ENCODE peak calls at places on chromosomes 12 and 14, in four cellular contexts. X is body of pancreas, J is heart right ventricle, S is lung. T is an unnamed sample.

GRCh38 chr12:129615001-129615400 is 288.8 kb downstream of the TMEM132D start:
- DNase-seq in X (no peak), J (no peak), S (no peak), T (no peak)

GRCh38 chr12:3587402-3588013 is 96.5 kb downstream of the PRMT8 start:
- DNase-seq in X (no peak), J (no peak), S (no peak), T (no peak)

GRCh38 chr14:102930138-102930752 is 7.8 kb downstream of the AMN start:
- DNase-seq in X (no peak), J (no peak), S (no peak), T (no peak)

GRCh38 chr12:20183563-20183962 is 184.8 kb upstream of the PDE3A start:
- DNase-seq in X (no peak), J (no peak), S (no peak), T (no peak)

GRCh38 chr12:80268924-80269749 is 169.8 kb downstream of the OTOGL start:
- DNase-seq in X (no peak), J (no peak), S (no peak), T (no peak)

GRCh38 chr14:68278568-68279436 is 459.2 kb downstream of the RAD51B start:
- DNase-seq in X (no peak), J (no peak), S (no peak), T (no peak)

GRCh38 chr12:48388938-48389337 is 38.2 kb upstream of the ZNF641 start:
- DNase-seq in X (no peak), J (no peak), S (no peak), T (peak; percentile 10)

GRCh38 chr12:65420941-65421340 is 142.5 kb downstream of the MSRB3 start:
- DNase-seq in X (no peak), J (no peak), S (no peak), T (no peak)

GRCh38 chr14:96781371-96781770 is 15.8 kb upstream of the VRK1 start:
- DNase-seq in X (no peak), J (no peak), S (no peak), T (no peak)

GRCh38 chr14:50740858-50741257 is 72.8 kb upstream of the SAV1 start:
- DNase-seq in X (no peak), J (no peak), S (no peak), T (no peak)

GRCh38 chr14:37637341-37637740 is 41.9 kb downstream of the TTC6 start:
- DNase-seq in X (no peak), J (no peak), S (no peak), T (no peak)

GRCh38 chr12:71439613-71440392 is at the start of gene LGR5:
- DNase-seq in X (no peak), J (peak; percentile 17), S (no peak), T (peak; percentile 26)

GRCh38 chr12:65681226-65681625 is 143.1 kb upstream of the HMGA2 start:
- DNase-seq in X (no peak), J (no peak), S (no peak), T (no peak)

GRCh38 chr14:50312734-50313054 is 570 bp downstream of the DMAC2L start:
- DNase-seq in X (no peak), J (no peak), S (no peak), T (no peak)

GRCh38 chr14:92582706-92583452 is 69.3 kb downstream of the RIN3 start:
- DNase-seq in X (no peak), J (no peak), S (no peak), T (no peak)

GRCh38 chr14:75771614-75772013 is 110.6 kb downstream of the TTLL5 start:
- DNase-seq in X (no peak), J (no peak), S (no peak), T (no peak)

GRCh38 chr12:22018860-22019259 is 27.2 kb upstream of the CMAS start:
- DNase-seq in X (no peak), J (no peak), S (no peak), T (no peak)

GRCh38 chr14:33393895-33394405 is 455.3 kb downstream of the NPAS3 start:
- DNase-seq in X (no peak), J (no peak), S (no peak), T (no peak)

GRCh38 chr12:93777249-93777648 is 100.1 kb downstream of the CRADD start:
- DNase-seq in X (no peak), J (no peak), S (no peak), T (peak; percentile 62)

GRCh38 chr14:54658836-54659235 is 91.9 kb downstream of the SAMD4A start:
- DNase-seq in X (no peak), J (no peak), S (no peak), T (no peak)

GRCh38 chr14:35573911-35574310 is 39.9 kb downstream of the INSM2 start:
- DNase-seq in X (no peak), J (no peak), S (no peak), T (no peak)

GRCh38 chr14:60346706-60347105 is 97.7 kb downstream of the PPM1A start:
- DNase-seq in X (no peak), J (no peak), S (no peak), T (no peak)

GRCh38 chr12:6604254-6605029 is 2.7 kb downstream of the CHD4 start:
- DNase-seq in X (no peak), J (no peak), S (no peak), T (peak; percentile 69)

GRCh38 chr12:54360717-54361456 is 3.4 kb downstream of the GPR84 start:
- DNase-seq in X (peak; percentile 90), J (peak; percentile 73), S (peak; percentile 78), T (peak; percentile 86)

GRCh38 chr12:106919910-106920544 is 35.7 kb upstream of the TMEM263 start:
- DNase-seq in X (no peak), J (no peak), S (no peak), T (no peak)

GRCh38 chr14:69398053-69398817 is at the start of the genes ERH and SLC39A9:
- DNase-seq in X (peak; percentile 96), J (peak; percentile 95), S (peak; percentile 98), T (peak; percentile 99)

GRCh38 chr14:77139022-77139421 is 2.6 kb downstream of the ZDHHC22 start:
- DNase-seq in X (no peak), J (no peak), S (no peak), T (no peak)

GRCh38 chr12:41699658-41700057 is 445.0 kb downstream of the GXYLT1 start:
- DNase-seq in X (no peak), J (no peak), S (no peak), T (no peak)

GRCh38 chr12:82876075-82876474 is 189.4 kb downstream of the TMTC2 start:
- DNase-seq in X (no peak), J (no peak), S (no peak), T (no peak)

GRCh38 chr12:47742253-47742825 is 16.3 kb downstream of the RAPGEF3 start:
- DNase-seq in X (peak; percentile 70), J (peak; percentile 63), S (peak; percentile 56), T (peak; percentile 50)

GRCh38 chr14:68547305-68548193 is 245.3 kb downstream of the ZFP36L1 start:
- DNase-seq in X (no peak), J (no peak), S (peak; percentile 71), T (peak; percentile 84)

GRCh38 chr12:7915911-7916403 is 20.0 kb downstream of the SLC2A3 start:
- DNase-seq in X (no peak), J (no peak), S (no peak), T (no peak)

GRCh38 chr14:77543240-77543551 is 44.6 kb upstream of the ISM2 start:
- DNase-seq in X (no peak), J (no peak), S (no peak), T (no peak)

GRCh38 chr12:2076196-2076570 is 23.4 kb downstream of the CACNA1C start:
- DNase-seq in X (no peak), J (no peak), S (no peak), T (no peak)

GRCh38 chr12:84397279-84397678 is 515.3 kb downstream of the SLC6A15 start:
- DNase-seq in X (no peak), J (no peak), S (no peak), T (no peak)

GRCh38 chr12:49553512-49554088 is 14.3 kb downstream of the MCRS1 start:
- DNase-seq in X (no peak), J (no peak), S (no peak), T (no peak)

GRCh38 chr12:48198619-48198973 is 4.5 kb downstream of the OR10AD1 start:
- DNase-seq in X (peak; percentile 45), J (peak; percentile 63), S (no peak), T (peak; percentile 81)

GRCh38 chr12:124700810-124701594 is 133.6 kb upstream of the NCOR2 start:
- DNase-seq in X (peak; percentile 23), J (no peak), S (peak; percentile 82), T (peak; percentile 39)

GRCh38 chr12:25052191-25053020 is 103.5 kb upstream of the BCAT1 start:
- DNase-seq in X (no peak), J (no peak), S (peak; percentile 36), T (no peak)

DNA sequence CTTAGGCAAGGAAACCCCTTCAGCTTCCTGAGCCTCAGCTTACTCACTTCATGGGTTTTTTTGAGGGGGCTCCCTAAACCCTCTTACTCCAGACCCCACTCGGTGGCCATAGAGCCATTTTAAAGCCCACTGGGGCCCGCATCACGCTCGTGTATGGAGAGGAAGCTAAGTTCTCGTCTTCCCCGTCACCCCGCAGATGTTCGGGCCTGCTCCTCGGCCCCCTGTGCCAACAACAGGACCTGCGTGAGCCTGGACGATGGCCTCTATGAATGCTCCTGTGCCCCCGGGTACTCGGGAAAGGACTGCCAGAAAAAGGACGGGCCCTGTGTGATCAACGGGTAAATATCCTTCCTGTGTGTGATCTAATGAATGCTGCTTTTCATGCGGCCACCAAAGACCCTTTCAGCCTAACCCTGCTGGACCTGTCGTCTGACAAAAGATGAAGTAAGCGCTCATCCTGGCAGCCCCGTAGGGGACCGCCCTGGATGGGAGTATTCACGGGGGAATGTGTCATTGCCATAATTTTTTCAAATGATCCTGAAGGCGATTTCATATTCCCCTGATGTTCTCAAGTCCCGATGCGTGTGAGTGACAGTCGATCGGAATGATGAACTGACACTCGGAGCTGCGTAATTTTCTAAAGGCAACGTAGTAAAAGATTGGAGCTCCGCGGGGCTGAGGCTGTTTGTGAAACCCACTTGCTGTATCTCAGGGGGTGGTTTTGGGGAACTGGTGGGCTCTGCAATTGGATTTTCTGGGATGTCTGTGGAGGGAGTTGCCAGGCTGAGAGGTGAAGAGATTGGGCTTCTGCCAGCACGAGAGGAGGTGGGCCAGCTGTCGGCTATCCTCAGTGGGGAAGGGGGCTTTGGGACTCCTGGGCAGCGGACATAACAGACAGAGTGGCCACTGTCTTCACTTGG is 5.4 kb downstream of the DLK1 start:
- DNase-seq in X (no peak), J (no peak), S (no peak), T (no peak)
- H3K4me1 ChIP-seq in X (no peaks in the 10 kb centered on the region), J (no peaks in the 10 kb centered on the region), S (no peaks in the 10 kb centered on the region), T (no peaks in the 10 kb centered on the region)

GRCh38 chr12:4779749-4780148 is 59.5 kb downstream of the GALNT8 start:
- DNase-seq in X (no peak), J (no peak), S (no peak), T (no peak)
- H3K4me1 ChIP-seq in X (no peaks in the 10 kb centered on the region), J (no peaks in the 10 kb centered on the region), S (no peaks in the 10 kb centered on the region), T (no peaks in the 10 kb centered on the region)

GRCh38 chr14:94024549-94024948 is 1.6 kb upstream of the OTUB2 start:
- DNase-seq in X (no peak), J (no peak), S (no peak), T (no peak)
- H3K4me1 ChIP-seq in X (peaks cover 15% of the 10 kb centered on the region), J (peaks cover 3% of the 10 kb centered on the region), S (no peaks in the 10 kb centered on the region), T (peaks cover 12% of the 10 kb centered on the region)

GRCh38 chr12:116140559-116140958 is 136.9 kb downstream of the MED13L start:
- DNase-seq in X (no peak), J (no peak), S (no peak), T (no peak)

GRCh38 chr12:116142936-116143882 is 134.3 kb downstream of the MED13L start:
- DNase-seq in X (no peak), J (no peak), S (no peak), T (no peak)

GRCh38 chr12:116143883-116144266 is 133.6 kb downstream of the MED13L start:
- DNase-seq in X (no peak), J (no peak), S (no peak), T (no peak)

GRCh38 chr12:116141110-116141832 is 136.2 kb downstream of the MED13L start:
- DNase-seq in X (no peak), J (no peak), S (no peak), T (no peak)

GRCh38 chr12:116141833-116142162 is 135.7 kb downstream of the MED13L start:
- DNase-seq in X (no peak), J (no peak), S (no peak), T (no peak)
- H3K4me1 ChIP-seq in X (peaks cover 40% of the 10 kb centered on the region), J (no peaks in the 10 kb centered on the region), S (peaks cover 23% of the 10 kb centered on the region), T (peaks cover 11% of the 10 kb centered on the region)

T was measured in adrenal gland.